ENCODE peak calls at places on chromosomes 5 and 9, in nine cellular contexts. One of them, this sample, is unnamed.

GRCh38 chr9:98865284-98865683 is 57.8 kb downstream of the GALNT12 start:
- DNase-seq in right atrium auricular region: no peak
- DNase-seq in tibial artery: no peak
- DNase-seq in hepatocyte: no peak
- DNase-seq in CD8-positive, alpha-beta T cell: no peak
- DNase-seq in gastrocnemius medialis: no peak
- DNase-seq in mammary epithelial cell: no peak
- DNase-seq in right lobe of liver: no peak
- DNase-seq in astrocyte: no peak
- DNase-seq in this sample: no peak

GRCh38 chr5:99900302-99900811 is 634.8 kb upstream of the FAM174A start:
- DNase-seq in tibial artery: no peak
- DNase-seq in gastrocnemius medialis: no peak
- DNase-seq in CD8-positive, alpha-beta T cell: no peak
- DNase-seq in mammary epithelial cell: peak
- DNase-seq in right atrium auricular region: no peak
- DNase-seq in hepatocyte: no peak
- DNase-seq in astrocyte: peak
- DNase-seq in right lobe of liver: no peak
- DNase-seq in this sample: no peak

GRCh38 chr9:134188421-134189166 is 24.2 kb upstream of the RNU6ATAC start:
- DNase-seq in mammary epithelial cell: no peak
- DNase-seq in tibial artery: peak
- DNase-seq in CD8-positive, alpha-beta T cell: no peak
- DNase-seq in astrocyte: no peak
- DNase-seq in hepatocyte: no peak
- DNase-seq in gastrocnemius medialis: peak
- DNase-seq in right lobe of liver: peak
- DNase-seq in right atrium auricular region: no peak
- DNase-seq in this sample: peak

GRCh38 chr9:34659592-34660253 is 2.7 kb downstream of the CCL27 start:
- DNase-seq in hepatocyte: peak
- DNase-seq in right atrium auricular region: no peak
- DNase-seq in right lobe of liver: peak
- DNase-seq in gastrocnemius medialis: no peak
- DNase-seq in astrocyte: no peak
- DNase-seq in CD8-positive, alpha-beta T cell: no peak
- DNase-seq in mammary epithelial cell: peak
- DNase-seq in tibial artery: no peak
- DNase-seq in this sample: no peak

GRCh38 chr5:135465391-135466122 is 13.4 kb upstream of the TIFAB start:
- DNase-seq in right lobe of liver: peak
- DNase-seq in hepatocyte: no peak
- DNase-seq in tibial artery: peak
- DNase-seq in right atrium auricular region: no peak
- DNase-seq in mammary epithelial cell: no peak
- DNase-seq in gastrocnemius medialis: no peak
- DNase-seq in astrocyte: no peak
- DNase-seq in CD8-positive, alpha-beta T cell: no peak
- DNase-seq in this sample: no peak

GRCh38 chr5:173493846-173494245 is 122.6 kb downstream of the BOD1 start:
- DNase-seq in tibial artery: peak
- DNase-seq in CD8-positive, alpha-beta T cell: no peak
- DNase-seq in astrocyte: no peak
- DNase-seq in right lobe of liver: no peak
- DNase-seq in mammary epithelial cell: no peak
- DNase-seq in hepatocyte: no peak
- DNase-seq in gastrocnemius medialis: no peak
- DNase-seq in right atrium auricular region: no peak
- DNase-seq in this sample: no peak

GRCh38 chr5:6686916-6687409 is 26.3 kb upstream of the TENT4A start:
- DNase-seq in astrocyte: peak
- DNase-seq in tibial artery: no peak
- DNase-seq in right atrium auricular region: no peak
- DNase-seq in gastrocnemius medialis: no peak
- DNase-seq in hepatocyte: peak
- DNase-seq in CD8-positive, alpha-beta T cell: no peak
- DNase-seq in right lobe of liver: peak
- DNase-seq in mammary epithelial cell: peak
- DNase-seq in this sample: no peak

GRCh38 chr9:87381050-87381711 is 116.5 kb upstream of the DAPK1 start:
- DNase-seq in hepatocyte: peak
- DNase-seq in astrocyte: peak
- DNase-seq in right lobe of liver: no peak
- DNase-seq in mammary epithelial cell: peak
- DNase-seq in right atrium auricular region: no peak
- DNase-seq in gastrocnemius medialis: no peak
- DNase-seq in tibial artery: no peak
- DNase-seq in CD8-positive, alpha-beta T cell: no peak
- DNase-seq in this sample: no peak

GRCh38 chr9:16062542-16063240 is 509.8 kb downstream of the CCDC171 start:
- DNase-seq in tibial artery: no peak
- DNase-seq in mammary epithelial cell: peak
- DNase-seq in CD8-positive, alpha-beta T cell: no peak
- DNase-seq in hepatocyte: no peak
- DNase-seq in right lobe of liver: no peak
- DNase-seq in astrocyte: peak
- DNase-seq in right atrium auricular region: no peak
- DNase-seq in gastrocnemius medialis: no peak
- DNase-seq in this sample: no peak

GRCh38 chr9:18749711-18750110 is 275.8 kb downstream of the ADAMTSL1 start:
- DNase-seq in right atrium auricular region: no peak
- DNase-seq in gastrocnemius medialis: no peak
- DNase-seq in tibial artery: no peak
- DNase-seq in hepatocyte: no peak
- DNase-seq in CD8-positive, alpha-beta T cell: no peak
- DNase-seq in astrocyte: no peak
- DNase-seq in right lobe of liver: no peak
- DNase-seq in mammary epithelial cell: no peak
- DNase-seq in this sample: no peak

GRCh38 chr5:150116667-150117395 is 30.5 kb upstream of the CSF1R start:
- DNase-seq in hepatocyte: no peak
- DNase-seq in right lobe of liver: no peak
- DNase-seq in tibial artery: no peak
- DNase-seq in astrocyte: no peak
- DNase-seq in gastrocnemius medialis: no peak
- DNase-seq in mammary epithelial cell: peak
- DNase-seq in CD8-positive, alpha-beta T cell: no peak
- DNase-seq in right atrium auricular region: peak
- DNase-seq in this sample: no peak

GRCh38 chr9:134959971-134960310 is 42.2 kb upstream of the FCN1 start:
- DNase-seq in right atrium auricular region: no peak
- DNase-seq in astrocyte: no peak
- DNase-seq in mammary epithelial cell: no peak
- DNase-seq in gastrocnemius medialis: no peak
- DNase-seq in CD8-positive, alpha-beta T cell: no peak
- DNase-seq in hepatocyte: no peak
- DNase-seq in right lobe of liver: no peak
- DNase-seq in tibial artery: peak
- DNase-seq in this sample: no peak

GRCh38 chr5:55694152-55694830 is 17.8 kb downstream of the SLC38A9 start:
- DNase-seq in gastrocnemius medialis: no peak
- DNase-seq in right atrium auricular region: no peak
- DNase-seq in right lobe of liver: no peak
- DNase-seq in CD8-positive, alpha-beta T cell: no peak
- DNase-seq in tibial artery: no peak
- DNase-seq in astrocyte: no peak
- DNase-seq in mammary epithelial cell: peak
- DNase-seq in hepatocyte: peak
- DNase-seq in this sample: no peak

GRCh38 chr5:143390941-143391340 is 12.5 kb downstream of the NR3C1 start:
- DNase-seq in gastrocnemius medialis: no peak
- DNase-seq in right lobe of liver: no peak
- DNase-seq in tibial artery: no peak
- DNase-seq in right atrium auricular region: no peak
- DNase-seq in mammary epithelial cell: no peak
- DNase-seq in CD8-positive, alpha-beta T cell: no peak
- DNase-seq in astrocyte: no peak
- DNase-seq in hepatocyte: no peak
- DNase-seq in this sample: no peak

GRCh38 chr5:135392256-135392655 is 6.8 kb downstream of the MACROH2A1 start:
- DNase-seq in right atrium auricular region: no peak
- DNase-seq in astrocyte: peak
- DNase-seq in gastrocnemius medialis: no peak
- DNase-seq in mammary epithelial cell: peak
- DNase-seq in CD8-positive, alpha-beta T cell: no peak
- DNase-seq in tibial artery: no peak
- DNase-seq in hepatocyte: no peak
- DNase-seq in right lobe of liver: no peak
- DNase-seq in this sample: no peak

GRCh38 chr9:95504053-95504963 is 12.5 kb downstream of the PTCH1 start:
- DNase-seq in right lobe of liver: no peak
- DNase-seq in tibial artery: peak
- DNase-seq in astrocyte: no peak
- DNase-seq in hepatocyte: peak
- DNase-seq in mammary epithelial cell: peak
- DNase-seq in gastrocnemius medialis: no peak
- DNase-seq in right atrium auricular region: no peak
- DNase-seq in CD8-positive, alpha-beta T cell: no peak
- DNase-seq in this sample: no peak
- TF ChIP-seq CTCF in right lobe of liver: no peak
- TF ChIP-seq CTCF in tibial artery: no peak
- TF ChIP-seq CTCF in astrocyte: no peak
- TF ChIP-seq CTCF in hepatocyte: no peak
- TF ChIP-seq CTCF in mammary epithelial cell: no peak
- TF ChIP-seq CTCF in gastrocnemius medialis: no peak
- TF ChIP-seq CTCF in right atrium auricular region: no peak
- TF ChIP-seq CTCF in CD8-positive, alpha-beta T cell: no peak
- TF ChIP-seq CTCF in this sample: no peak

DNA sequence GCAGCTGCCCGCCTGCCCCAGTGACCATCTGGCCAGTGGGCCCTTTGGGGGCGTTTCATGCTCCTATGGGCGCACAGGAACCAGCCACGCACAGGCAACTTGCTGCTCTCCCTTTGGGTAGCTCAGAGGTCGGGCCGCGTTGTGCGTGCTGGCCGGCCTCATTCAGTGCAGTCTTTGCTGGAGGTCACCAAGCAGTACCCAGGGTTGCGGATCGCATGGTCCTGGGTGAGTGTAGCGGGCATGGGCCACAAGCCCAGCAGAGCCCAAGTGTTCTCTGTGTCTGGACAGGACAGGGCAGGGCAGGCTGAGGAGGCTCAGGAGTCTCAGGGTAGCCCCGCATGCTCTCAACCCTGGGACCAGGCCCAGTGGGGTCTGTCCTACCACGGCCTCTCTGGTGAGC is 9.9 kb upstream of the MRNIP start:
- DNase-seq in right atrium auricular region: no peak
- DNase-seq in tibial artery: no peak
- DNase-seq in CD8-positive, alpha-beta T cell: no peak
- DNase-seq in astrocyte: no peak
- DNase-seq in mammary epithelial cell: no peak
- DNase-seq in hepatocyte: no peak
- DNase-seq in gastrocnemius medialis: no peak
- DNase-seq in right lobe of liver: no peak
- DNase-seq in this sample: no peak
- H3K27ac ChIP-seq in right atrium auricular region: no peak
- H3K27ac ChIP-seq in tibial artery: no peak
- H3K27ac ChIP-seq in CD8-positive, alpha-beta T cell: no peak
- H3K27ac ChIP-seq in astrocyte: no peak
- H3K27ac ChIP-seq in mammary epithelial cell: no peak
- H3K27ac ChIP-seq in hepatocyte: no peak
- H3K27ac ChIP-seq in gastrocnemius medialis: no peak
- H3K27ac ChIP-seq in right lobe of liver: no peak
- H3K27ac ChIP-seq in this sample: no peak

GRCh38 chr9:38620483-38621433 is at the start of gene ANKRD18A:
- DNase-seq in right lobe of liver: peak
- DNase-seq in tibial artery: no peak
- DNase-seq in right atrium auricular region: no peak
- DNase-seq in mammary epithelial cell: peak
- DNase-seq in CD8-positive, alpha-beta T cell: peak
- DNase-seq in gastrocnemius medialis: no peak
- DNase-seq in hepatocyte: peak
- DNase-seq in astrocyte: peak
- DNase-seq in this sample: peak
- TF ChIP-seq CTCF in right lobe of liver: peak
- TF ChIP-seq CTCF in tibial artery: peak
- TF ChIP-seq CTCF in right atrium auricular region: peak
- TF ChIP-seq CTCF in mammary epithelial cell: peak
- TF ChIP-seq CTCF in CD8-positive, alpha-beta T cell: peak
- TF ChIP-seq CTCF in gastrocnemius medialis: no peak
- TF ChIP-seq CTCF in hepatocyte: peak
- TF ChIP-seq CTCF in astrocyte: peak
- TF ChIP-seq CTCF in this sample: peak

GRCh38 chr9:95109456-95109855 is 208.1 kb downstream of the FANCC start:
- DNase-seq in hepatocyte: no peak
- DNase-seq in astrocyte: no peak
- DNase-seq in right atrium auricular region: no peak
- DNase-seq in tibial artery: peak
- DNase-seq in CD8-positive, alpha-beta T cell: no peak
- DNase-seq in mammary epithelial cell: no peak
- DNase-seq in gastrocnemius medialis: no peak
- DNase-seq in right lobe of liver: no peak
- DNase-seq in this sample: no peak
- H3K27ac ChIP-seq in hepatocyte: no peak
- H3K27ac ChIP-seq in astrocyte: no peak
- H3K27ac ChIP-seq in right atrium auricular region: no peak
- H3K27ac ChIP-seq in tibial artery: peak
- H3K27ac ChIP-seq in CD8-positive, alpha-beta T cell: no peak
- H3K27ac ChIP-seq in mammary epithelial cell: no peak
- H3K27ac ChIP-seq in gastrocnemius medialis: peak
- H3K27ac ChIP-seq in right lobe of liver: no peak
- H3K27ac ChIP-seq in this sample: no peak